ENCODE peak calls at places on chromosomes 6 and 20, in six cellular contexts. N, K, B, I, R and U are unnamed samples.

GRCh38 chr20:36210561-36210960 is 25.7 kb upstream of the AAR2 start:
- DNase-seq in N (no peak), K (no peak), B (no peak), I (no peak), R (no peak), U (no peak)

GRCh38 chr6:111642463-111643158 is 36.9 kb upstream of the TRAF3IP2 start:
- DNase-seq in N (peak; percentile 66), K (no peak), B (peak; percentile 68), I (peak; percentile 27), R (peak; percentile 69), U (peak; percentile 86)

GRCh38 chr6:160138839-160139419 is 17.3 kb downstream of the SLC22A1 start:
- DNase-seq in N (no peak), K (no peak), B (no peak), I (no peak), R (no peak), U (no peak)

GRCh38 chr6:33568826-33569570 is 11.1 kb downstream of the BAK1 start:
- DNase-seq in N (no peak), K (no peak), B (no peak), I (no peak), R (no peak), U (no peak)

GRCh38 chr6:28212510-28213212 is 12.4 kb upstream of the ZSCAN9 start:
- DNase-seq in N (peak; percentile 90), K (no peak), B (peak; percentile 50), I (peak; percentile 73), R (peak; percentile 86), U (peak; percentile 93)

GRCh38 chr6:44226368-44227137 is 3.2 kb downstream of the SLC29A1 start:
- DNase-seq in N (no peak), K (no peak), B (no peak), I (no peak), R (no peak), U (no peak)

GRCh38 chr6:61842005-61842404 is 444.0 kb downstream of the KHDRBS2 start:
- DNase-seq in N (no peak), K (no peak), B (no peak), I (no peak), R (no peak), U (no peak)

GRCh38 chr6:56900784-56901183 is 54.1 kb upstream of the BEND6 start:
- DNase-seq in N (no peak), K (no peak), B (no peak), I (no peak), R (no peak), U (no peak)

GRCh38 chr6:157792671-157793070 is 30.4 kb upstream of the SNX9 start:
- DNase-seq in N (no peak), K (no peak), B (no peak), I (no peak), R (no peak), U (no peak)

GRCh38 chr20:47993817-47994216 is 208.5 kb upstream of the SULF2 start:
- DNase-seq in N (no peak), K (no peak), B (no peak), I (no peak), R (no peak), U (no peak)

GRCh38 chr20:53517146-53517545 is 76.5 kb downstream of the ZNF217 start:
- DNase-seq in N (peak; percentile 3), K (no peak), B (peak; percentile 35), I (no peak), R (no peak), U (no peak)

GRCh38 chr6:46410330-46410953 is 80.8 kb downstream of the RCAN2 start:
- DNase-seq in N (peak; percentile 42), K (no peak), B (no peak), I (no peak), R (peak; percentile 47), U (peak; percentile 74)

GRCh38 chr6:134936927-134937326 is 13.0 kb downstream of the ALDH8A1 start:
- DNase-seq in N (peak; percentile 82), K (no peak), B (no peak), I (no peak), R (peak; percentile 75), U (peak; percentile 36)

GRCh38 chr20:59514554-59514953 is 89.8 kb upstream of the PHACTR3 start:
- DNase-seq in N (no peak), K (no peak), B (no peak), I (no peak), R (no peak), U (no peak)

GRCh38 chr20:10217517-10218410 is 866 bp upstream of the SNAP25 start:
- DNase-seq in N (peak; percentile 96), K (no peak), B (peak; percentile 13), I (peak; percentile 65), R (peak; percentile 95), U (peak; percentile 84)

GRCh38 chr6:27797960-27798359 is 114.2 kb downstream of the OR2B2 start:
- DNase-seq in N (no peak), K (no peak), B (no peak), I (no peak), R (no peak), U (no peak)

GRCh38 chr6:49325901-49326300 is 137.2 kb downstream of the MMUT start:
- DNase-seq in N (no peak), K (no peak), B (no peak), I (no peak), R (peak; percentile 4), U (peak; percentile 46)

GRCh38 chr20:8853805-8854338 is 215.0 kb upstream of the PLCB4 start:
- DNase-seq in N (peak; percentile 84), K (no peak), B (no peak), I (peak; percentile 70), R (peak; percentile 84), U (peak; percentile 90)

GRCh38 chr20:34921436-34921835 is 34.2 kb downstream of the GSS start:
- DNase-seq in N (no peak), K (no peak), B (no peak), I (no peak), R (no peak), U (no peak)

GRCh38 chr20:53658973-53659372 is 65.3 kb upstream of the ZNF217 start:
- DNase-seq in N (no peak), K (no peak), B (no peak), I (no peak), R (no peak), U (no peak)

GRCh38 chr6:958531-958930 is 265.6 kb upstream of the EXOC2 start:
- DNase-seq in N (peak; percentile 89), K (no peak), B (no peak), I (no peak), R (peak; percentile 80), U (no peak)

GRCh38 chr6:44486002-44486421 is 98.5 kb downstream of the CDC5L start:
- DNase-seq in N (no peak), K (no peak), B (no peak), I (no peak), R (peak; percentile 68), U (no peak)

DNA sequence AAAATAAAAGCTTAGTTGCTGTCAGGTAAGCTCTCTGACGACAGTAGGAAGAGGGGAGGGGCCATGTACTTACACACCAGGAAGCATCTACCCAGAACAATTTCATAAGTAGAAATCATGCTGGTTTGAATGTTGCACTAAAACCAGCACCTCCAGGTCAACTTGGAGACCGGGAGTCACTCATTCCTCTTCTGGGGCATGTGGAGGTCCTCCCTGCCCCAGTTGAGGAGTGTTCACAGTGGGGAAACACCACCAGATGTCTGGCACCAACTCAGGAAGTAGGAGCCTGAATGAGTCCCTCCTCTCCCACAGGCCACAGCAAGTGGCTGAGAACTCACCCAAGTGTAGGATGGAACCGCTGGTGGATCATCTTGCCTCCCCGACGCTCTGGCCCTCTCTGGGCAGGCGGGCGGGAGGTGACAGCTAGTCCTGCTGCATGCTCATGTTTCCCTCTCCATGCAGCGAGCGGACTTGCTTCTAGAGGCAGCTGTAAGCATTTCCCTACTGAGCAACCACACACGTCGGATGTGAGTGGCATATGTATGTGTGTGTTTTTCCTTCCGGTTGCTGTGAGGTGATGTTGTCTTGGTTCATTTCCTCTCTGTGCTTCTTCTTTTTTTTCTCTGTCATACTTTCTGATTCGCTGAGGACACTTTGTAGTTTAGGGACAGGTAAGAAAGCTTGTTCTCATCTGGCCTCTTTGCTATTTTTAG is 149.5 kb upstream of the NEDD9 start:
- DNase-seq in N (no peak), K (peak; percentile 19), B (peak; percentile 62), I (no peak), R (no peak), U (no peak)
- H3K4me3 ChIP-seq in N (no peak overlapping the region), K (peak overlapping the region; percentile 15), B (peak overlapping the region; percentile 4), I (no peak overlapping the region), R (no peak overlapping the region), U (no peak overlapping the region)

DNA sequence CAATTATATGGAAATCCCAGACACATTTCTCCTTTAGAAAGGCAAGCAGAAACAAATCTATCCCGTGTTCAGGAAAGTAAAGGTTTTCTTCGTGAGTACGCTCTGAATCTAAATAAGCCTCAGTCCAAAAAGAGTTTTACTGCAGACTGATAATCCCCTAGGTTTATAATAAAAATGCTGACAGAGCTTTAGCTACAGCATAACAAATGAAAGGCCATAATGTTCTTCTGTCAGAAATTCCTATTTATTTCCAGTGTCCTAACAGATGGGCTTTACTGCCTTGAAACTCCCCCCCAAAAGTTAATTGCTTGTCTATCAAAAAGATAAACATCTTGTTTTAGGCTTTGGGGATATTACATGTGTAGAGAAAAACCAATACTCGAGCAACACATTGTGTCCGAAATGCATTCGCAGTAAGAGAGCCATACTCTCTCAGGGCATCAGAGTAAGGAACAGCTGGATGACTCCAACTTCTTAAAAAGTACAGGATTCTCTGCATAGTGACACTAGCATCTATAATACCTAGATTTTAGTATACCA is 109.0 kb downstream of the PRKN start:
- DNase-seq in N (no peak), K (no peak), B (no peak), I (no peak), R (no peak), U (no peak)
- TF ChIP-seq CTCF in N (no peak), K (no peak), B (no peak), I (no peak), R (no peak), U (no peak)

DNA sequence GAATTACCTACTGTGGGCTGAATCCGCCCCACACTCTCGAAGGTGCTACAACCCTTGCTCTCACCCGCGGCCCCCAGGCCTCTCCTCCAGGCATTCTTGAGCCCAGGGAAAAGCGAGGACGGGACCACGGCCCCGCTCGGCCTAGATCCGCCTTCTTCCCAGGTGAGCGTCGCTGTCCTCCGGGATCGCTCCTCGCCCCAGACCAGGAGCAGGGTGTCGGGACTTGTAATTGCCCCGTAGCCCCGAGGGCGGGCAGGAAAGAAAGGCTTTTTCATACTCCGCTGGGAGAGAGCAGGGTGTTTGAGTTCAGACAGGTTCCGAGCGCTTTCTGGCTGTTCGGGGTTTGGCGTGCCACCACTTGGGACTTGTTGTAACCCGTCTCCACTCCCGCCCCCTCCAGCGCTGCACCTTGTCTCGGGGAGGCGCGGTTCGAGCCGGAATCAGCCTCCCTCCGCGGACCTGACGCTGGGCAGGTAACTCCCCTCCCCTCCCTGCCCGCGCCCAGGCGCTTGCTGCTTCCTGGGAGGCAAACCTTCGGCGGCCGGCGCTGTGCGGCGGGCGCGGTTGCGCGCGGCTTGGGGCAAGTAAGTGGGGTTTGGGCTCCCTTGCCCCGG is at the start of gene FAM83B:
- DNase-seq in N (no peak), K (no peak), B (peak; percentile 87), I (no peak), R (no peak), U (no peak)
- H3K4me3 ChIP-seq in N (peak within 1 kb of the TSS; percentile 52), K (peak within 1 kb of the TSS; percentile 73), B (peak within 1 kb of the TSS; percentile 69), I (peak within 1 kb of the TSS; percentile 53), R (peak within 1 kb of the TSS; percentile 40), U (peak within 1 kb of the TSS; percentile 43)

DNA sequence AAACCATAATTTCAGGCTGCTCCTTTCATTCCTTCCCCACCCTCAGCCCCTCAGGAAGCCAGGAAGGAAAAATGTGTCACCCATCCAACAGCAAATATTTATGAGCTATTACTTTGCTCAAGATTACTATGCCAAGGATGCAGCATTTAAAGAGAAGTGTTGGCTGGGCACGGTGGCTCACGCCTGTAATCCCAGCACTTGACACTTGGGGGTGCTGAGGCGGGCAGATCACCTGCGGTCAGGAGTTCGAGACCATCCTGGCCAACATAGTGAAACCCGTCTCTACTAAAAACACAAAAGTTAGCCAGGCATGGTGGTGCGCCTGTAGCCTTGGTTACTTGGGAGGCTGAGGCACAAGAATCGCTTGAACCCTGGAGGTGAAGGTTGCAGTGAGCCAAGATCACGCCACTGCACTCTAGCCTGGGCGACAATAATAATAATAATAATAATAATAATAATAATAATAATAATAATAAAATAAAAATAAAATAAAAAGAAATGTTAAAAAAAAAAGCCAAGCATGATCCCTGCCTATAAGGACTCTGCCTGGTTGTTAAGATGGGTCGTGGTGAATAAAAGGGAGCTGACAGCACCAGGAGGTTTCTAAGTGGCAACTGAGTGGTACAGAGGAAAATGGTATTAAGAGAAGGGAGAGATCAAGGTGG is 20.5 kb upstream of the TIAM2 start:
- DNase-seq in N (no peak), K (no peak), B (no peak), I (no peak), R (no peak), U (no peak)
- TF ChIP-seq CTCF in N (no peak), K (no peak), B (no peak), I (no peak), R (peak; percentile 21), U (peak; percentile 9)